ENCODE peak calls at places on chromosomes 4 and X, in five cellular contexts. W is stomach, C is A549, T is transverse colon, A is sigmoid colon. G is an unnamed sample.

GRCh38 chr4:92305878-92306520 is 2.2 kb downstream of the GRID2 start:
- DNase-seq in W (no peak), C (no peak), T (no peak), A (no peak), G (no peak)

GRCh38 chrX:104105863-104106262 is 6.5 kb upstream of the ZCCHC18 start:
- DNase-seq in W (no peak), C (no peak), T (no peak), A (no peak), G (no peak)

GRCh38 chr4:48237996-48238645 is 31.5 kb downstream of the TEC start:
- DNase-seq in W (no peak), C (no peak), T (no peak), A (no peak), G (no peak)

GRCh38 chr4:65259251-65259650 is 411.0 kb downstream of the EPHA5 start:
- DNase-seq in W (no peak), C (no peak), T (no peak), A (no peak), G (no peak)

GRCh38 chrX:108516184-108516583 is 76.5 kb downstream of the COL4A5 start:
- DNase-seq in W (no peak), C (no peak), T (no peak), A (no peak), G (no peak)

GRCh38 chrX:13891367-13892146 is 74.7 kb upstream of the GPM6B start:
- DNase-seq in W (no peak), C (no peak), T (no peak), A (no peak), G (no peak)

GRCh38 chr4:15320116-15320515 is 107.7 kb upstream of the C1QTNF7 start:
- DNase-seq in W (no peak), C (no peak), T (no peak), A (no peak), G (no peak)

GRCh38 chrX:38839944-38840343 is 38.7 kb downstream of the MID1IP1 start:
- DNase-seq in W (no peak), C (no peak), T (no peak), A (no peak), G (no peak)

GRCh38 chrX:48883729-48884128 is 13.8 kb downstream of the TIMM17B start:
- DNase-seq in W (no peak), C (no peak), T (no peak), A (no peak), G (no peak)

GRCh38 chr4:141810038-141810701 is 173.8 kb downstream of the IL15 start:
- DNase-seq in W (no peak), C (no peak), T (no peak), A (no peak), G (no peak)

GRCh38 chr4:184375027-184375426 is 99.3 kb downstream of the IRF2 start:
- DNase-seq in W (no peak), C (no peak), T (no peak), A (no peak), G (no peak)

GRCh38 chr4:47561331-47561730 is 76.3 kb downstream of the ATP10D start:
- DNase-seq in W (no peak), C (no peak), T (no peak), A (no peak), G (no peak)

GRCh38 chr4:15744016-15744415 is 34.1 kb upstream of the CD38 start:
- DNase-seq in W (no peak), C (no peak), T (no peak), A (no peak), G (no peak)

GRCh38 chr4:7007142-7007907 is 35.8 kb upstream of the TADA2B start:
- DNase-seq in W (no peak), C (no peak), T (no peak), A (no peak), G (no peak)

GRCh38 chrX:29487714-29488113 is 727.6 kb upstream of the MAGEB2 start:
- DNase-seq in W (no peak), C (no peak), T (no peak), A (no peak), G (no peak)
- TF ChIP-seq EP300 in W (no peak), C (no peak), T (no peak), A (no peak), G (no peak)

DNA sequence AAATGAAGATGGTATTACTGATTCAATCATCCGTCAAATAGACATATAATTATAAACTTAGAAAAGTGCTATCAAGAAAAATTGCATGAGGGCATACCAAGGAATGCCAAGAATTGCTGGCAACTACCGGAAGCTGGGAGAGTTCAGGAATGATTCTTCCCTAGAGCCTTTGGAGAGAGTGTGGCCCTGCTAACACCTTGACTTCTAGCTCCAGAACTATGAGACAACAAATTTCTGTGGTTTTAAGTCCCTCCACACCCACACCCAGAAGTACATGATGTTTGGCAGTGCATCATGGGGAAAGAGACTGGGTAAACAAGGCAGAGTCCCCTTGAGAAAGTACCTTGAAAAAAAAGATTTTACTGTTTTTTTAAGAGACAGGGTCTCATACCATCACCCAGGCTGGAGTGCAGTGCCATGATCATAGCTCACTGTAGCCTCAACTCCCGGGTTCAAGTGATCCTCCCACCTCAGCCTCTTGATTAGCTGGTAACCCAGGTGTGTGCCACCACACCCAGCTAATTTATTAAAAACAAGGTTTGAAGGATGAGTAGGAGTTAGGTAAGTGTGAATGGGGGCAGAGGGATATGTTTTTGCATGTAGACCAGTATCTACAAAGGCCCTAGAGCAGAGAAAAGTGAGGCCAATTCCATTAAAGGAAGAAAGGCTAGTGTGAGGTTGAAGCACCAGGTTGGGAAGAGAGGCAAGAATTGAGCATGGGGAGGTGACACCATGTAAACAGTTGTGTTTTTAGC is 53.1 kb downstream of the GSX2 start:
- DNase-seq in W (no peak), C (no peak), T (no peak), A (no peak), G (no peak)
- TF ChIP-seq POLR2A in W (no peak), C (no peak), T (no peak), A (no peak), G (no peak)

GRCh38 chrX:110226931-110227330 is 91.0 kb downstream of the AMMECR1 start:
- DNase-seq in W (no peak), C (no peak), T (no peak), A (no peak), G (no peak)
- H3K27ac ChIP-seq in W (no peak), C (no peak), T (no peak), A (no peak), G (no peak)

DNA sequence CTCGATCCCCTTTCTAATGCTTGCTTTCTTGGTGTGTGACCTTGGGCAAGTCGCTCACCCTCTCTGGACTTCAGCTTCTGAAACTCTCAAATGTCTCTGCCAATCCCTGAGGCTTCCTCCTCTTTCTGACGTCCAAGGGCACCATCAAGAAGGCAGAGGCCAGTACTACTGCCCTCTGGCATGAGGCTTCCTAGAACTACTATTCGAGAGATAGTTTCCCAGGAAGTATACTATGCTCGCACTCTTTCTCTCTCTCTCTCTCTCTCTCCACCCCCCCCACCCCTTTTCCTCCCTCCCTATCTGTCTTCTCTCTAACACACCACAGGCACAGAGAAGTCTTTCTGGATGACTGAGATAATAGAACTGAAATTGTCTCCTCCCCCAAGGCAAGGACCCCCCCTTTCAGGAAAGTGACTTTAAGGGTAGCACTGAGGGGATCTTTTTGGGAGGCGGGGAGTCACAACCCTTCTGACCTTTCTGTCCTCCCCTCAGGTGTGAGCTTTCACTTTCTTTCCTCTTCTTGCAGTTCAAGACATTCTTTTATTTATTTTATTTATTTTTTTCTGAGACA is 20.0 kb upstream of the BCOR start:
- DNase-seq in W (no peak), C (no peak), T (no peak), A (no peak), G (no peak)
- TF ChIP-seq EP300 in W (no peak), C (no peak), T (no peak), A (no peak), G (no peak)

GRCh38 chrX:10423716-10424115 is 196.7 kb downstream of the MID1 start:
- DNase-seq in W (no peak), C (no peak), T (no peak), A (no peak), G (no peak)
- TF ChIP-seq POLR2A in W (no peak), C (no peak), T (no peak), A (no peak), G (no peak)

GRCh38 chr4:119097282-119097900 is 38.2 kb upstream of the MYOZ2 start:
- DNase-seq in W (no peak), C (no peak), T (no peak), A (no peak), G (no peak)

GRCh38 chr4:119103263-119103662 is 32.4 kb upstream of the MYOZ2 start:
- DNase-seq in W (no peak), C (peak), T (peak), A (peak), G (no peak)

GRCh38 chr4:119100640-119101039 is 35.0 kb upstream of the MYOZ2 start:
- DNase-seq in W (no peak), C (no peak), T (no peak), A (no peak), G (no peak)

GRCh38 chr4:119098306-119098705 is 37.3 kb upstream of the MYOZ2 start:
- DNase-seq in W (no peak), C (no peak), T (no peak), A (no peak), G (no peak)

DNA sequence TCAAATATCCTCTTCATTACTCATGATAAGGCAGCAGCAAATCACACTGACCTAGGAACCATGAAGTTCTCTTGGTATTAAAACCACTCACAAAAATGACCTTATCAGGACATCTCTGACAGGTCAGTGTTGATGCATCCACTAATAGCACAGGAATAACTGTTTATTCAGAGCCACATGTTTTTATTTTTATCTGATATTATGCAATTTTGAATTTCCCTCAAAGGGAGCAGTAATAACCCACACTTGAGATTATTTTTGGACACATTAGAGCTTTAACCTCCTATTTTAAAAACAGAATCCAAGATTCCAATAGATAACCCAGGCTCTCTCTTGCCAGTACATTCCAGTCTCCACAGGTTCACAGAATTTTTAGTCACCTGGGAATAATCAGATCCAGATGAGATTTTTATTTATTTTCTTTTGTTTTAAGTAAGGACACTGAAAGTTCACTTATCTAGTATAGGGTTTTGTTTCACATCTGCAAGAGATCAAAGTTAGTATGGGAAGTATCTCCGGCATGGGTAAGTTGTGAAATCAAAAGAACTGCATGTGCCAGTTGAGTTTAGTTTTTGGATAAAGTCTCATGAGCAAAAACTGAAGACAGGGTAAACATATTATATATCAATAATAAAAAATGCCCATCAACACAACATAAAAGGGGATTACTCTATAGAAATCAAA is 36.3 kb upstream of the MYOZ2 start:
- DNase-seq in W (no peak), C (no peak), T (no peak), A (no peak), G (no peak)
- H3K27ac ChIP-seq in W (no peak), C (peak), T (no peak), A (peak), G (no peak)

DNA sequence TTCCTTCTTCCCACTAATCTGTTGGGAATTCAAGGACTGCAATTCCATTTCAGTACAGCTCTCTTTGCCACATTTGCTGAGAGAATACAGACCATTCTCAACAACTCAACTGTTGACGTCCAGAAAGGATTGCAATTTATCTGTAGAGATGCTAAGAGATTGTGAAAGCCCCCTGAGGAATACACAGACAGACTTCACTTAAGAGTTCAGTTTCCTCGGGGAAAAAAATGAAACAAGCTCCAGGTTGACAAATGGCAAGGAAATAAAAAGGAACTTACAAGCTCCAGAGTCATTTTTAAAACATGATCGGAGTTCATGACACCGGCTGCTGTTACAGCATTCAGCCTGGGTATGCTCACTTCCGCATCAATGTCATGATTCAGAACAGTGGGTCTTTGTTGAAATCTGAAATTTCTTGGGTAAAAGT is 13.8 kb downstream of the TLR10 start:
- DNase-seq in W (no peak), C (no peak), T (no peak), A (no peak), G (no peak)
- TF ChIP-seq EP300 in W (no peak), C (no peak), T (no peak), A (no peak), G (no peak)

GRCh38 chr4:160180206-160180605 is 1077.3 kb downstream of the RAPGEF2 start:
- DNase-seq in W (no peak), C (no peak), T (no peak), A (no peak), G (no peak)

DNA sequence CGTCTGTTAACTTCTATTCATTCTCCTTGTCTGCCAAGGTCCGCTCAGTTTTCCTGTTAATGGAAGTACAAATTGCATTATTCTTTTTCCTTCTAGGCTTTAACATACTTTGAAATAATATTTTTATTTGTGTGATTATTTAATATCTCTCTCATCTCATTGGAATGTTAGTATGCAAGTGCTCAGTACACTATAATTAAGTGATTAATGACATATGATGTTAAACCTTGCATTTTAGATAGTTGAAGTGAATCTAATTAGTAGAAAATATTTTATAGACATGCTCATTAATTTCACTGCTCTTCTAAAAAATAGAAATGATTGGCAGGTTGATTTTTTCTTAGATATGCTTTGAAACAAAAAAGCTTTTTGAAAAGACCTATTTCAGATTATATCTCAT is 1079.8 kb downstream of the RAPGEF2 start:
- DNase-seq in W (no peak), C (no peak), T (no peak), A (no peak), G (no peak)
- TF ChIP-seq POLR2A in W (no peak), C (no peak), T (no peak), A (no peak), G (no peak)